ENCODE peak calls at places on chromosomes 6 and 20, in six cellular contexts. H is GM12878, W is HepG2, J is H1, N is K562, T is GM12891. L is an unnamed sample.

GRCh38 chr6:12393100-12393499 is 102.9 kb downstream of the EDN1 start:
- DNase-seq in T (no peak), J (no peak), N (no peak), H (no peak), W (no peak), L (no peak)

GRCh38 chr20:63424613-63425012 is 47.8 kb downstream of the KCNQ2 start:
- DNase-seq in J (no peak), N (no peak), W (no peak), H (no peak), T (no peak), L (no peak)

GRCh38 chr6:91600561-91600960 is 1013.7 kb upstream of the MAP3K7 start:
- DNase-seq in W (no peak), H (no peak), T (no peak), N (no peak), J (no peak), L (no peak)

GRCh38 chr6:24949020-24949569 is 13.3 kb upstream of the RIPOR2 start:
- DNase-seq in J (no peak), H (peak), W (no peak), N (no peak), T (no peak), L (peak)

GRCh38 chr6:66961191-66961590 is 1254.2 kb upstream of the EYS start:
- DNase-seq in T (no peak), H (no peak), J (no peak), W (no peak), N (no peak), L (no peak)

GRCh38 chr6:5059036-5059896 is 25.9 kb upstream of the PPP1R3G start:
- DNase-seq in J (no peak), N (no peak), H (no peak), T (no peak), W (peak), L (no peak)

GRCh38 chr6:25224237-25224636 is 54.9 kb upstream of the CARMIL1 start:
- DNase-seq in N (no peak), H (no peak), T (no peak), W (no peak), J (no peak), L (no peak)

GRCh38 chr6:169824848-169825557 is 73.6 kb downstream of the ERMARD start:
- DNase-seq in J (peak), N (no peak), W (no peak), H (no peak), T (no peak), L (no peak)

GRCh38 chr6:19415605-19416326 is 421.4 kb upstream of the ID4 start:
- DNase-seq in N (no peak), W (no peak), H (no peak), J (no peak), T (no peak), L (no peak)

GRCh38 chr6:138538390-138539031 is 39.2 kb upstream of the NHSL1 start:
- DNase-seq in J (no peak), H (no peak), T (no peak), N (no peak), W (peak), L (no peak)
- TF ChIP-seq POLR2A in J (no peak), H (no peak), T (no peak), N (no peak), W (no peak), L (no peak)

DNA sequence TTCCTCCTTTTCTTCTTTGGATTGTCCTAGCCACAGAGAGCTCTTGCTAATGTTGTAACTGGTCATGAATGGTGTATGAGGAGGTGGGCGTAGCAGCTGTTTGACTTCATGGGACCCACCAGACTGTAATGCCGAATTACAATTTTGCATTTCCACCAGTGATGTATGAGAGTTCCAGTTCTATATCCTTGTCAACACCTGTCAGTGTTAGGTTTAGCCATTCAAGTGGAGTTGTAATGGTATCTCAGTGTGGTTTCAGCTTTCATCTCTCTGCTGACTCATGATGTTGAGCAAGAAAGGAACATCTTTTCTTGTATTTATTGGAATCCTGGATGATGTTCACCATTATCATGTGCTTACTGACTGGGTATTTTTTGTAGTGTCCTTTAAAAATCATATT is 5.1 kb downstream of the IGF2R start:
- DNase-seq in T (no peak), H (no peak), N (no peak), J (no peak), W (peak), L (no peak)
- TF ChIP-seq TAF1 in T (no peak), H (no peak), N (no peak), J (no peak), W (no peak), L (no peak)

DNA sequence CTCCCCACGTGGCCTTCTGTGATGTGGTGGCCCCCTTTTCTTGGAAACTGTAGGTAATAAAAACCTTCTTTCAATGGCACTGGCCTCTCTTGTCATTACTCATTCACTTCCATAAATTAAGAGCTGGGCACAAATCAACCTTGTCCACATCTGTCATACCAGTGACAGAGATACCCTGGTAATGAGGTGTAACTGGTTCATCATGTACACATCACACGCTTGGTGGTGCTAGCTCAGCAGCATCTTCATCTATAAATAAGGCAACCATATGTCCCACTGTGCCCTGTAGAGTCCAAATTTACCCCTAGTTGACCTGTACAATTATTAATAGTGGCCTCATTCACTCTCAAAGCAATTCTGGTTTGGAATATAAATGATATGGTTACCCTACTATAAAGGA is 245.6 kb downstream of the HIVEP2 start:
- DNase-seq in J (no peak), W (no peak), N (no peak), H (no peak), T (no peak), L (no peak)
- TF ChIP-seq POLR2A in J (no peak), W (no peak), N (no peak), H (no peak), T (no peak), L (no peak)

GRCh38 chr6:21594427-21595264 is 1.1 kb downstream of the SOX4 start:
- DNase-seq in W (peak), N (no peak), T (peak), J (no peak), H (no peak), L (peak)
- TF ChIP-seq TAF1 in W (peak), N (no peak), T (no peak), J (no peak), H (peak), L (peak)

DNA sequence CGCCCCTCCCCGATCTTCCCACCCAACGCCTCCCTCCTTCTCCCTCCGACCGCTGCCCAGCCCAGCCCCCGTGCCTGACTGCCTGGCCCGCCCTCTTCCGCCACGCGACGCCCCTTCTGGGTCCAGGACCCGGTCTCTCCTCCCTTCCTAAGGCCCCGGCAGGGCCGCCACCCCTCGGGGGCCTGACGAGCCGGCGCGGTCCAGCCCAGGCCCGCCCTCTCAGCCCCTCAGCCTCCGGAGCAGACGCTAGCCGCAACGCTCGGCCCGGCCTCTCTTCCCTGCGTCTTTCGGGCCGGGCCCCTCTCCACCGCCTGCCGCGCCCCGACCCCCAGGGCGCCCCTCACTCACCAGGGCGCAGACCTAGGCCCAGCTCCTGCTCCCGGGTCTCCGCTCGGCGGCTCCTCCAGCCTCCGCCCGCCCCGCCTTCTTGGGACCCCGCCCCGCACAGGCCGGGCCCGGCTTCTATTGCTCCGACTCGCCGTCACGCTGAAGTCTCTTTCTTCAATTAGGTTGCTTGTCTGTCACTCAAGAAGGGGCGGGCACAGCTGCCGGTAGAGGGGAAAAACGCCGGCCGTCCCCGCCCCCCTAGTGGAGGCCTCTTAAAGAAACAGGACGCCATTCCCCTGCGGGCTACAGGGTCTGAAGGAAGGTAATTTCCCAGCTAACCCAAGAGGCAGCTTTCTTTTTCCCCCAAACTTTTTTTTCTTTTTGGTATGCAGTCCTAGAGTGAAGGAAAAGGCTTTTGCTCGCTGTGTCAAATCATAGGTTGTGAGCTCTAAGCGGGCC is at the start of gene ELMO2:
- DNase-seq in J (peak), N (peak), H (peak), W (peak), T (peak), L (peak)
- TF ChIP-seq POLR2A in J (peak), N (peak), H (peak), W (peak), T (no peak), L (no peak)

GRCh38 chr6:88705601-88706000 is 257.8 kb downstream of the RNGTT start:
- DNase-seq in N (no peak), H (peak), W (no peak), J (no peak), T (peak), L (peak)

GRCh38 chr6:88712243-88712936 is 251.0 kb downstream of the RNGTT start:
- DNase-seq in N (no peak), W (peak), J (no peak), H (no peak), T (no peak), L (no peak)

GRCh38 chr6:88709819-88710246 is 253.6 kb downstream of the RNGTT start:
- DNase-seq in H (no peak), T (no peak), J (no peak), W (peak), N (no peak), L (no peak)

GRCh38 chr6:88704980-88705379 is 258.4 kb downstream of the RNGTT start:
- DNase-seq in H (no peak), T (no peak), W (no peak), J (no peak), N (peak), L (no peak)

DNA sequence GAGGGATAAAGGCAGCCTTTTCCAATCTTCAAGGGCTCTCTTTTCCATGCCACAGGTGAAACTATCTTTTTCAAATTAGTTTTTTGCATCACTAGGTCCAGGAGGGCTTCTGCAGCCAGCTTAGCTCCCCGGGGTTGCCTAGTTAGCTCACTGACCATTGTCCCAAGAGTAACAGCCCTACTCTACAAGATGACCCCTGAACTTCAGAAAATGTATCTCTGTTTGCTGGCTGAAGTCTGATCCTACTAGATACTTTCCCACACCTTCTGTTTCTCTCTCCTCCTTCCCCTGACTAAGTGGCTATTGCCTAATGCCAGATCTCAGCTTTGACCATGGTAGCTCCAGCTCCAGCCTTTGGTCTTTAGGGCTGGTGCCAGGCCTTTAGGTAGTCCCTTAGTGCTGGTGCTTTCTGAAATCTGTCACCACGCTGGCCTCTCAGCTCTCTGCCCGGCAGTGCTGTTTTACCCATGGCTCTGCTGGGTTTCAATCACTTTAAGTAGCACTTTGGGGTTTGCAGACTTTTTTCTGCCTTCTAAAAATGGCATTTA is 255.1 kb downstream of the RNGTT start:
- DNase-seq in T (no peak), N (no peak), J (no peak), W (peak), H (no peak), L (no peak)
- TF ChIP-seq TAF1 in T (no peak), N (no peak), J (no peak), W (no peak), H (no peak), L (no peak)

DNA sequence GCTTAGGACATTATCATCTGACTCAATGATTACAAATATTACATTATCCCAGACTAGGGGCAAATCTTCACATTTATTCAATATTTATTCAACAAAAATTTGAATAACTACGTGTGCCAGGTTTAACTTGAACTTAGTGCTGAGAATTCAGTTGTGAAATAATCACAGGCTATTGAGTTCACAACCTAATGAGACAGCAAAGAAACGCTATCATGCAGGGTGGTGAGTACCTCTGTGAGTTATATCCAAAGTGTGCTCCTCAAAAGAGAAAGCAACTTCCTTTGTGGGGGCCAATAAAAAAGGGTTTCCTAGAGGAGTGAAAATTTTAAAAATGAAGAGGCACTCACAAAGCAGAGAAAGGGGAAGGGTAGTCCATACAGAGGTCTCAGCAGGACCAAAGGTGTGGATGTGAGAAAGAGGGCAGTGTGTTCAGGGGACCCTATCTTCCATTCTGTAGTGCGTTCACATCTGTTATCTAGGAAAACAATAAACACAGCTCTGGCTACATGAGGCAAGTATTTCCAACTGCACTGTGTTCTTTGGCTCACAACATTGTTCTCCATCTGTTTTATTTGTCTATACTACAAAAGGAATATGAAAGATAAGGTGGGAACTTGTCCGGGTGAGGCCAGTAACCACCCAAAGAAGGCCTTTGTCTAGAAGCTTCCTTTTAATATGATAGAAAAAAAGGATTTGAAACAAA is 155.4 kb upstream of the MARCKS start:
- DNase-seq in W (no peak), T (no peak), N (no peak), H (no peak), J (no peak), L (no peak)
- TF ChIP-seq POLR2A in W (no peak), T (no peak), N (no peak), H (no peak), J (no peak), L (no peak)